ENCODE peak calls at places on chromosomes 16 and 17, in nine cellular contexts. P is heart right ventricle; C is ovary; Q is tibial nerve; K is GM10248; G is CD4-positive, alpha-beta T cell; H is fibroblast of lung; U is nephron progenitor cell; M is astrocyte of the spinal cord. X is an unnamed sample.

GRCh38 chr17:56987283-56987834 is 9.4 kb downstream of the SCPEP1 start:
- DNase-seq in P (no peak), C (no peak), Q (no peak), K (no peak), G (no peak), H (no peak), U (no peak), M (no peak), X (no peak)

GRCh38 chr16:15682105-15682570 is 32.1 kb downstream of the NDE1 start:
- DNase-seq in P (no peak), C (no peak), Q (no peak), K (no peak), G (peak), H (peak), U (no peak), M (peak), X (peak)

GRCh38 chr16:85535352-85536072 is 77.6 kb upstream of the GSE1 start:
- DNase-seq in P (no peak), C (no peak), Q (no peak), K (no peak), G (no peak), H (no peak), U (no peak), M (no peak), X (peak)

GRCh38 chr17:75231741-75232464 is 26.4 kb downstream of the NUP85 start:
- DNase-seq in P (no peak), C (no peak), Q (no peak), K (no peak), G (no peak), H (no peak), U (no peak), M (no peak), X (no peak)

GRCh38 chr16:73157861-73158260 is 109.9 kb upstream of the ZFHX3 start:
- DNase-seq in P (no peak), C (no peak), Q (no peak), K (no peak), G (no peak), H (no peak), U (no peak), M (no peak), X (no peak)

GRCh38 chr17:34308376-34308775 is 10.9 kb upstream of the CCL8 start:
- DNase-seq in P (no peak), C (no peak), Q (no peak), K (no peak), G (no peak), H (no peak), U (no peak), M (no peak), X (no peak)

GRCh38 chr17:28008526-28008925 is 34.0 kb upstream of the NLK start:
- DNase-seq in P (peak), C (no peak), Q (no peak), K (no peak), G (no peak), H (peak), U (peak), M (peak), X (peak)

GRCh38 chr16:8936421-8936820 is 27.3 kb downstream of the USP7 start:
- DNase-seq in P (no peak), C (no peak), Q (no peak), K (peak), G (peak), H (peak), U (peak), M (peak), X (peak)

GRCh38 chr16:1310832-1311200 is 1.4 kb downstream of the UBE2I start:
- DNase-seq in P (no peak), C (no peak), Q (no peak), K (no peak), G (peak), H (no peak), U (peak), M (no peak), X (no peak)

GRCh38 chr16:57815987-57816745 is 13.9 kb upstream of the KIFC3 start:
- DNase-seq in P (peak), C (no peak), Q (peak), K (peak), G (no peak), H (peak), U (no peak), M (peak), X (peak)

GRCh38 chr16:70156207-70156978 is 17.2 kb upstream of the CLEC18C start:
- DNase-seq in P (no peak), C (no peak), Q (no peak), K (peak), G (no peak), H (no peak), U (no peak), M (no peak), X (no peak)

GRCh38 chr17:32757963-32758362 is 119.0 kb downstream of the MYO1D start:
- DNase-seq in P (no peak), C (no peak), Q (no peak), K (no peak), G (no peak), H (peak), U (no peak), M (peak), X (no peak)

GRCh38 chr17:14784997-14785696 is 480.0 kb downstream of the PMP22 start:
- DNase-seq in P (no peak), C (no peak), Q (no peak), K (no peak), G (peak), H (no peak), U (no peak), M (no peak), X (no peak)

GRCh38 chr16:78134944-78135619 is 35.6 kb downstream of the WWOX start:
- DNase-seq in P (no peak), C (no peak), Q (no peak), K (no peak), G (no peak), H (no peak), U (no peak), M (no peak), X (peak)

GRCh38 chr16:28326881-28327610 is 34.7 kb downstream of the SBK1 start:
- DNase-seq in P (peak), C (no peak), Q (no peak), K (peak), G (peak), H (peak), U (peak), M (peak), X (peak)

GRCh38 chr16:53546988-53547391 is 44.0 kb upstream of the AKTIP start:
- DNase-seq in P (no peak), C (no peak), Q (no peak), K (no peak), G (no peak), H (no peak), U (peak), M (peak), X (peak)

GRCh38 chr17:56866496-56866895 is 32.5 kb downstream of the DGKE start:
- DNase-seq in P (no peak), C (no peak), Q (no peak), K (no peak), G (no peak), H (no peak), U (peak), M (no peak), X (no peak)

GRCh38 chr16:762595-763268 is 2.2 kb downstream of the MSLN start:
- DNase-seq in P (no peak), C (no peak), Q (no peak), K (no peak), G (no peak), H (no peak), U (no peak), M (no peak), X (no peak)

GRCh38 chr16:727291-727977 is 528 bp downstream of the HAGHL start:
- DNase-seq in P (no peak), C (no peak), Q (no peak), K (no peak), G (no peak), H (no peak), U (no peak), M (no peak), X (no peak)

GRCh38 chr16:52631711-52632110 is 84.8 kb upstream of the TOX3 start:
- DNase-seq in P (no peak), C (no peak), Q (no peak), K (no peak), G (no peak), H (no peak), U (no peak), M (no peak), X (no peak)

GRCh38 chr16:66369055-66369592 is 2.6 kb downstream of the CDH5 start:
- DNase-seq in P (no peak), C (no peak), Q (no peak), K (peak), G (no peak), H (no peak), U (no peak), M (no peak), X (no peak)

GRCh38 chr16:78462261-78463208 is 363.1 kb downstream of the WWOX start:
- DNase-seq in P (no peak), C (no peak), Q (no peak), K (no peak), G (no peak), H (no peak), U (peak), M (no peak), X (no peak)

GRCh38 chr17:1043601-1044251 is 46.8 kb downstream of the TIMM22 start:
- DNase-seq in P (peak), C (peak), Q (no peak), K (no peak), G (no peak), H (no peak), U (peak), M (no peak), X (no peak)

GRCh38 chr16:66878067-66878466 is 2.2 kb upstream of the PDP2 start:
- DNase-seq in P (no peak), C (no peak), Q (no peak), K (no peak), G (no peak), H (peak), U (no peak), M (peak), X (no peak)

GRCh38 chr17:75587718-75588545 is at the start of gene MYO15B:
- DNase-seq in P (peak), C (peak), Q (no peak), K (no peak), G (peak), H (no peak), U (peak), M (peak), X (no peak)

GRCh38 chr16:24511174-24511573 is 28.2 kb upstream of the RBBP6 start:
- DNase-seq in P (no peak), C (no peak), Q (no peak), K (no peak), G (no peak), H (no peak), U (no peak), M (no peak), X (no peak)

GRCh38 chr17:235831-236640 is 54.6 kb upstream of the DOC2B start:
- DNase-seq in P (no peak), C (peak), Q (no peak), K (no peak), G (no peak), H (no peak), U (no peak), M (no peak), X (peak)

GRCh38 chr16:78505544-78506371 is 406.3 kb downstream of the WWOX start:
- DNase-seq in P (peak), C (peak), Q (peak), K (no peak), G (no peak), H (peak), U (no peak), M (no peak), X (peak)

DNA sequence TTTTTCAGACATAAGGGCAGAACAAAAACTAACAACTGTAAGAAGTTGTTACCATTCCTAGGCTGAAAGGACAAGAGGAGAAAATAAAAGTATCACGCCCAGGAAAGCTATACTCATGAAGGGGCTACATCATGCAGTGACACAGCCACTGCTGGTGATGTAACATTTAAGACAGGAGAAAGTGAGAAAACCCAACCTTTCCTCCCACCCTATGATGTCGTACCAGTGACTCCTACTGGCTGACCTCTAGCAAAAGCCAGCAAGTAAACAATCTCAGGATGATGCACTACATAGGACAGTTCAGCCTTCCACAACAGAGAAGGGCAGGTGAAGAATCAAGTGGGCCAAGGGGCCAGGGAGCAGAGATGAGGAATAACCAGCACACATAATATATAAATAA is 14.0 kb upstream of the OR1E2 start:
- DNase-seq in P (no peak), C (no peak), Q (no peak), K (no peak), G (no peak), H (no peak), U (no peak), M (no peak), X (peak)
- TF ChIP-seq CTCF in P (no peak), C (no peak), Q (no peak), K (no peak), G (no peak), H (no peak), U (no peak), M (no peak), X (peak)

DNA sequence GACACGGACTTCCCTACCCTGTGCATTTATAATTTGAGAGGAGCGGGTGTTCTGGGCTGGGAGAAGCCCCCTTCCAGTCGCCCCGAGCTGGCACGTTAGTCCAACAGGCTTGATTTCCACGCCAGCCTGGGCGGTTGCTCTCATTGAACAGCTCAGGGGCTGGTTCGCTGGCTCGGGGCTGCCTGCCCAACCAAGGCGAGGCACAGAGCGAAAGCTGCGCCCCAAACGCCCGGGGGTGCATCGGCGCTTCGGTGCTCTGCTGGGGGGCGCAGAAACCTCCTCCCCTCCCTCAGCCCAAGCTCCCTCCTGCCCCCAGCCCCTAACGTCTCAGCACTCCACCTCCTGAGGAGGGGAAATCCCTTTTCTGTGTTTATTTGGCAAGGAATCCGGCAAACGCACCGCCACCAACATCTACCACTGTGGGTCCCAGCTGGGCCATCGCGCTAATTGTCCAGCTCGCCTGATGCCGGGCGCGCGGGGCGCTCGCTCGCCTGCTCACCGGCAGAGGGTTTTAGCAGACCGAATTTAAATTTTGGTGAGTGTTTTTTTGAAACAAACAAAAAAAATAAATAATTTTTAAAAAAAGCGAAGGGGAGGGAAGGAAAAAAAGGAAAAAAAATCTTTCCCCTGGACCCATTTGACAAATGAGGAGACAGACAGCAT is 29.5 kb upstream of the RBFOX1 start:
- DNase-seq in P (peak), C (no peak), Q (no peak), K (no peak), G (no peak), H (no peak), U (peak), M (no peak), X (no peak)
- TF ChIP-seq CTCF in P (no peak), C (no peak), Q (no peak), K (no peak), G (no peak), H (no peak), U (no peak), M (no peak), X (no peak)

GRCh38 chr17:10403589-10403988 is 18.2 kb downstream of the MYH8 start:
- DNase-seq in P (no peak), C (no peak), Q (no peak), K (no peak), G (no peak), H (no peak), U (no peak), M (no peak), X (no peak)

GRCh38 chr17:10396529-10397163 is 23.8 kb upstream of the MYH13 start:
- DNase-seq in P (no peak), C (no peak), Q (no peak), K (no peak), G (no peak), H (no peak), U (no peak), M (no peak), X (no peak)

GRCh38 chr17:10394201-10394887 is 21.5 kb upstream of the MYH13 start:
- DNase-seq in P (no peak), C (no peak), Q (no peak), K (peak), G (no peak), H (no peak), U (no peak), M (no peak), X (no peak)

GRCh38 chr17:10398352-10398751 is 23.4 kb downstream of the MYH8 start:
- DNase-seq in P (no peak), C (no peak), Q (no peak), K (no peak), G (no peak), H (no peak), U (peak), M (no peak), X (no peak)
- TF ChIP-seq CTCF in P (no peak), C (no peak), Q (no peak), K (no peak), G (no peak), H (no peak), U (no peak), M (no peak), X (no peak)

GRCh38 chr16:21250072-21250923 is 16.8 kb downstream of the ANKS4B start:
- DNase-seq in P (no peak), C (no peak), Q (no peak), K (no peak), G (no peak), H (no peak), U (no peak), M (no peak), X (no peak)

GRCh38 chr16:21242756-21243155 is 9.3 kb downstream of the ANKS4B start:
- DNase-seq in P (no peak), C (no peak), Q (no peak), K (no peak), G (no peak), H (no peak), U (no peak), M (no peak), X (no peak)

GRCh38 chr16:21244798-21245197 is 11.3 kb downstream of the ANKS4B start:
- DNase-seq in P (no peak), C (no peak), Q (no peak), K (no peak), G (no peak), H (no peak), U (no peak), M (no peak), X (no peak)

DNA sequence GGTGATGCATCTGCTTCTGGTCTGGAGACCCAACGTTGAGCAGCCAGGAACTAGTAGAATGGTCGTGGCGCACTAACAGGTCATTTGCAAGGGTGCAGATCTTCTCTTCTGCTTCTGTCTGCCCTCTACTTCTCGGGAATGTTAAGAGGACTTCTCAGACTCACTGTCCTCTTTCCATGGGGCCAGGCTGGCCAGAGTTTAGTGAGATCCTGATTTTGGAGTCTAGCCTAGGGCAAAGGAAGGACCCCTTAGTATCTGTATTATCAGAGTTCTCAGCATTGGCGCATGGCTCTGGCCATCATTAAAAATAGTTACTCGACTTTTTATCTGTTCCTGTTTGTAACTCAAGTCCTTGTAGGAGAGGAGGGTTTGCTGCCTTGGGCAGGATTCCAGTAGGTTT is 13.9 kb downstream of the ANKS4B start:
- DNase-seq in P (no peak), C (no peak), Q (no peak), K (no peak), G (no peak), H (no peak), U (no peak), M (no peak), X (no peak)
- TF ChIP-seq CTCF in P (no peak), C (no peak), Q (no peak), K (no peak), G (no peak), H (no peak), U (no peak), M (no peak), X (no peak)

DNA sequence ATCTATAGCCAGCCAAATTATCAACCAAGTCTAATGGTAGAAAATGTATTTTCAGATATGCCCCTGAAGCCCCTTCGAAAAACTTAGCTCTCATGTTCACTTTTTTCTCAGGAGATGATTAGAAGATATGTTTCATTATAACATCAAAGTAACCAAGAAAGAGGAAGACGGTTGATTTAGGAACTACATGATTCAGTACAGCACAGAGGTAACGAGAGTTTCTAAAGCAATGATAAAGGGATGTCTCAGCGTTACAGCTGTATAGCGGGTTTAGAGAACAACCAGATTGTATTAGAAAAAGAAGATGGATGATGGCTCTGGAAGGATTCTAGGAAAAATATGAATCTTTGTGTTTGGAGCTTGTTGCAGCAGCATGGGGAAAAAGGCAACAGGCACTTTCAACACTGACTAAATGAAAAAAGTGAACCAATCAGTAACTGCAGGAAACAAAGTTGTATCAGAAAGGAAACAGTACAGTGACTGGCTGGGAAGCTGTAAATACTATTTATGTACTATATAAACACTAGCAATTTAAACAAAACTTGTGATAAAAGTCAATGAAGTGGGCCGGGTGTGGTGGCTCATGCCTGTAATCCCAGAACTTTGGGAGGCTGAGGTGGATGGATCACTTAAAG is 21.5 kb downstream of the MBTD1 start:
- DNase-seq in P (no peak), C (no peak), Q (no peak), K (peak), G (no peak), H (no peak), U (no peak), M (no peak), X (no peak)
- TF ChIP-seq CTCF in P (no peak), C (no peak), Q (no peak), K (no peak), G (no peak), H (no peak), U (no peak), M (no peak), X (no peak)

GRCh38 chr17:60093694-60094093 is 15.0 kb upstream of the HEATR6 start:
- DNase-seq in P (no peak), C (no peak), Q (no peak), K (no peak), G (no peak), H (no peak), U (no peak), M (no peak), X (no peak)

GRCh38 chr17:60094754-60095153 is 16.0 kb upstream of the HEATR6 start:
- DNase-seq in P (no peak), C (no peak), Q (no peak), K (no peak), G (no peak), H (no peak), U (no peak), M (no peak), X (no peak)

GRCh38 chr17:60098578-60098977 is 19.9 kb upstream of the HEATR6 start:
- DNase-seq in P (no peak), C (no peak), Q (no peak), K (no peak), G (no peak), H (no peak), U (no peak), M (no peak), X (no peak)

GRCh38 chr17:60095830-60096229 is 17.1 kb upstream of the HEATR6 start:
- DNase-seq in P (no peak), C (no peak), Q (no peak), K (no peak), G (no peak), H (no peak), U (no peak), M (no peak), X (no peak)

GRCh38 chr17:60095381-60095780 is 16.7 kb upstream of the HEATR6 start:
- DNase-seq in P (no peak), C (no peak), Q (no peak), K (no peak), G (no peak), H (no peak), U (no peak), M (no peak), X (no peak)
- TF ChIP-seq CTCF in P (no peak), C (no peak), Q (no peak), K (no peak), G (no peak), H (no peak), U (no peak), M (no peak), X (no peak)

X was measured in Caco-2.